ENCODE peak calls at places on chromosomes 5 and 9, in four cellular contexts. A is GM12864, H is choroid plexus epithelial cell, Z is left ventricle myocardium inferior. K is an unnamed sample.
A peak's percentile ranks its signal among the peaks of the same experiment; 100 is the strongest.

GRCh38 chr5:122099060-122099790 is 21.2 kb upstream of the LOX start:
- DNase-seq in Z (no peak), A (no peak), H (peak; percentile 89), K (no peak)

GRCh38 chr5:79653843-79654242 is 35.8 kb upstream of the CMYA5 start:
- DNase-seq in H (no peak), Z (no peak), A (no peak), K (no peak)

GRCh38 chr9:13786131-13786530 is 506.6 kb upstream of the MPDZ start:
- DNase-seq in Z (peak; percentile 64), H (peak; percentile 46), A (no peak), K (no peak)

GRCh38 chr9:127311239-127311741 is 46.7 kb downstream of the GARNL3 start:
- DNase-seq in H (peak; percentile 74), A (no peak), Z (no peak), K (no peak)

GRCh38 chr5:53276825-53277224 is 167.3 kb upstream of the MOCS2 start:
- DNase-seq in H (peak; percentile 22), A (no peak), Z (no peak), K (no peak)

GRCh38 chr5:1479581-1480188 is 34.4 kb upstream of the SLC6A3 start:
- DNase-seq in H (peak; percentile 90), Z (no peak), A (no peak), K (no peak)

GRCh38 chr9:116152941-116153764 is 438 bp upstream of the PAPPA start:
- DNase-seq in A (no peak), Z (no peak), H (peak; percentile 86), K (no peak)

GRCh38 chr5:115396698-115397097 is 100.2 kb upstream of the CCDC112 start:
- DNase-seq in H (peak; percentile 50), A (no peak), Z (no peak), K (no peak)

GRCh38 chr5:102583663-102584062 is 84.9 kb upstream of the SLCO6A1 start:
- DNase-seq in A (no peak), Z (no peak), H (peak; percentile 43), K (no peak)

GRCh38 chr9:133051281-133051900 is 10.4 kb upstream of the CEL start:
- DNase-seq in H (no peak), Z (no peak), A (no peak), K (peak; percentile 62)

GRCh38 chr5:111853748-111854147 is 96.8 kb upstream of the NREP start:
- DNase-seq in Z (no peak), H (peak; percentile 44), A (no peak), K (no peak)

GRCh38 chr5:38872826-38873225 is 27.0 kb downstream of the OSMR start:
- DNase-seq in Z (no peak), A (no peak), H (no peak), K (no peak)

GRCh38 chr5:119355636-119356383 is at the start of gene TNFAIP8:
- DNase-seq in Z (peak; percentile 62), A (no peak), H (peak; percentile 65), K (peak; percentile 46)

GRCh38 chr5:167982-168660 is 23.2 kb upstream of the LRRC14B start:
- DNase-seq in A (no peak), Z (no peak), H (peak; percentile 97), K (peak; percentile 56)

GRCh38 chr5:522899-523657 is 1.2 kb downstream of the SLC9A3 start:
- DNase-seq in H (no peak), A (no peak), Z (no peak), K (no peak)

GRCh38 chr9:121201045-121201737 is 478 bp downstream of the RAB14 start:
- DNase-seq in H (no peak), Z (peak; percentile 53), A (no peak), K (no peak)

GRCh38 chr9:99905833-99906402 is 536 bp upstream of the STX17 start:
- DNase-seq in H (no peak), Z (no peak), A (no peak), K (no peak)

GRCh38 chr5:154766558-154767281 is 11.5 kb downstream of the LARP1 start:
- DNase-seq in Z (no peak), H (no peak), A (no peak), K (no peak)

GRCh38 chr5:180901204-180902009 is 2.4 kb downstream of the BTNL8 start:
- DNase-seq in A (no peak), Z (no peak), H (no peak), K (no peak)

GRCh38 chr5:148290271-148291195 is 21.7 kb upstream of the SPINK7 start:
- DNase-seq in A (no peak), Z (no peak), H (peak; percentile 53), K (no peak)

GRCh38 chr5:2531318-2531717 is 220.2 kb downstream of the IRX2 start:
- DNase-seq in A (no peak), H (no peak), Z (no peak), K (no peak)

GRCh38 chr9:79969383-79969782 is 397.6 kb downstream of the TLE4 start:
- DNase-seq in Z (no peak), H (no peak), A (no peak), K (no peak)

GRCh38 chr9:136146126-136147037 is 27.7 kb upstream of the TMEM250 start:
- DNase-seq in H (no peak), Z (no peak), A (no peak), K (no peak)

GRCh38 chr9:104831681-104832080 is 67.8 kb downstream of the NIPSNAP3B start:
- DNase-seq in H (peak; percentile 32), A (no peak), Z (no peak), K (no peak)

DNA sequence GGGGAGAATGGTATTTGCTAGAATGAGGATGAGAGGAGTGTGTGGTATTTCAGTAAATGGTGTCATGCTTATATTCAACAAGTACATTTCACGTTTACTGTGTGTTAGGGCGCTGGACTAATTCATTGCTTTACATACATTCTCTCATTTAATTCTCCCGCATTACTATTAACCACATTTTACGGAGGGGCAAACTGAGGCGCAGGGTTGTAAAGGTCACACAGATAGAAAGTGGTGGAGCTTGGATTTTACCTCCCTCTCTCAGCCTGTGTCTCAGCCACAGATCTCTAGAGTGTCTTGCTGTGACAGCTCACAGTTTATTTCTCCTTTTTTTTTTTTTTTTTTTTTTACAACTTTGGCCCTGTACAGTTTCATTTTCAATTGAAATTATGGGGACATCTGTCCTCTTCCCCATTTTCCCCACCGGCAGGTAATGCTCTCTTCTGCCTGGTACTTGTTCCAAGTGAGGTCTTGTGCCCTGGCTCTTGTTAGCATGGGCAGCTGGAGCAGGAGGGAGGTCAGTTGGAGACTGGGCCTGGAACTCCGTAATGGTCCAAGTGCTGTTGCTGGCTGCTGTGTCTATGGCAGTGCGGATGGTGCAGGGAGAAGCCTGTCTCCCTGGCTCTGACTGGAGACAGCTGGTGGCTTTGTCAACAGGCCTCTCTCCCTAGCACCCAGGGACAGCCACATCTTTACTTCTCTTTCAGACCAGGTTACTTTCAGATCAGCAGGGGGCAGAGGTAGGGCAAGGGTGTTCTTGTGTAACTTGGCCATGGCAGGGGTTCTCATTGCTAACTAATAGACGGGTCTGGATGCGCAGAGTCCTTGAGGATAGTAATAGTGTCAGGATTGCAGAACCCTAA is 20.5 kb upstream of the NDST1 start:
- DNase-seq in A (no peak), H (no peak), Z (peak; percentile 45), K (no peak)
- TF ChIP-seq CTCF in A (peak; percentile 24), H (peak; percentile 1), Z (peak; percentile 30), K (no peak)

GRCh38 chr9:130472184-130472705 is 27.5 kb downstream of the ASS1 start:
- DNase-seq in H (no peak), Z (no peak), A (no peak), K (no peak)
- TF ChIP-seq CTCF in H (no peak), Z (no peak), A (no peak), K (no peak)

GRCh38 chr5:158121678-158122077 is 262.7 kb upstream of the CLINT1 start:
- DNase-seq in H (no peak), Z (no peak), A (no peak), K (no peak)
- TF ChIP-seq CTCF in H (no peak), Z (no peak), A (no peak), K (no peak)

GRCh38 chr5:21663082-21663481 is 1190.1 kb downstream of the CDH12 start:
- DNase-seq in H (no peak), A (no peak), Z (no peak), K (no peak)
- TF ChIP-seq CTCF in H (no peak), A (no peak), Z (no peak), K (no peak)

DNA sequence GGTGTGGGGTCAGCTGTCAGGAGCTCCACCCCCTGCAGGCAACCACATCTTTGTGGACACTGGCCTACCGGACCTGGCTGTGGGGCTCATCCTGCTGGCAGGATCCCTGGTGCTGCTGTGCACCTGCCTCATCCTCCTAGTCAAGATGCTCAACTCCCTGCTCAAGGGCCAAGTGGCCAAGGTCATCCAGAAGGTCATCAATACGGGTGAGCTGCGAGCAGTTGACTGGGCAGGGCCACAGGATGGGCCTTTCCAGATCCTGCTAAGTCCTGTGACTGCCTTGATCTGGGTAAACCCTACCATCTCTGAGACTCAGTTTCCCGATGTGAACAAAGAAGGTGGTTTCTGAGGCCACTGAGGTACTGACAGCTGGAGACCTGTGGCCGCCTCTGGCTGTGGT is 6.5 kb downstream of the PFN3 start:
- DNase-seq in A (no peak), Z (no peak), H (no peak), K (no peak)
- TF ChIP-seq CTCF in A (no peak), Z (no peak), H (no peak), K (no peak)

DNA sequence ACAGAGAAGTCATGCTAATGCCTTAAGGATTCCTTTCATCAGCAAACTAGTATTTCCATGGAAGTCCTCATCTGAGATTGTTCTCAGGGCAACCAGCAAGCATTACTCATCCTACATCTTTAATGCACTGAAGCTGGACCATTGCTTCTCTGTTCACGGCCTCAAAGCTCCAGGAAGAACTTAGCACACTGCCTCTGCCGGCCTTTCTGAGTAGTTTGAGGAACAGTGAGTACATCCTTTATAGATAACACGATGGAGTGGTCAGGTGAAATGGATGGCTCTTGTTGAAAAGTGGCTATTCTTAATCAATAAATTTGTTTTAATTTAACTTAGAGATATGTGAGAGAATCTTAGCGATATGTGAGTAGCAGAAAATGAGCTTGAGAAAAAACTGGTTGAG is 35.8 kb downstream of the MEGF10 start:
- DNase-seq in A (no peak), H (no peak), Z (no peak), K (no peak)
- TF ChIP-seq CTCF in A (no peak), H (peak; percentile 17), Z (no peak), K (no peak)

DNA sequence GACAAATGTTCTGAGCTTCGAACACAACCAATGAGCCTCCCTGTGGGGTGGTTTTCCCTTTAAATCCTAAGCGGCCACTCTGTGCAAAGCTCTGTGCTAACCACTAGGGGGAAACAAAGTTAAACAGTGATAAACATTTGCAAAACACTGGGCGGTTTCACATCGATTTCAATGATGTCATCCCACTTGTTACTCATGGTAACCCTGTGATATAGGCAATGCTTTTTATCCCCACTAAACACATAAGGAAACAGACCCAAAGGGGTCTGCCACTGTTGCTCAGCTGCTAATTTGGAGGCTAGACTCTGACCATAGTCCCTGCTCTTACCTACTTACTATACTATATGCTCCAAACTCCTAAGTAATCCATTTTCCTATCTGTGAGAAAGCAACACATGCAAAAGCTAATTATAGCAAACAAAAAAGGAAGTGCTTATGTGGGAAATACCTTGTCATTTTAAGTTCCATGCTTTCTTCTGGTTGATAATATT is 57.3 kb downstream of the PTPN3 start:
- DNase-seq in A (peak; percentile 59), Z (no peak), H (peak; percentile 95), K (peak; percentile 62)
- TF ChIP-seq CTCF in A (peak; percentile 74), Z (peak; percentile 79), H (peak; percentile 90), K (peak; percentile 75)